ENCODE peak calls at places on chromosomes 1 and 21, in four cellular contexts. Y, H, L and A are unnamed samples.

GRCh38 chr1:113657126-113657525 is 102.2 kb downstream of the PHTF1 start:
- DNase-seq in Y (no peak), H (no peak), L (no peak), A (no peak)

GRCh38 chr1:63643926-63644325 is 50.7 kb downstream of the PGM1 start:
- DNase-seq in Y (no peak), H (no peak), L (no peak), A (peak)

GRCh38 chr1:98084188-98084587 is 163.4 kb upstream of the DPYD start:
- DNase-seq in Y (no peak), H (no peak), L (no peak), A (no peak)

GRCh38 chr21:31252091-31252490 is 92.0 kb downstream of the TIAM1 start:
- DNase-seq in Y (no peak), H (no peak), L (no peak), A (no peak)

GRCh38 chr1:240027059-240027462 is 64.6 kb upstream of the FMN2 start:
- DNase-seq in Y (peak), H (no peak), L (no peak), A (peak)

GRCh38 chr1:99590578-99591209 is 55.2 kb upstream of the PALMD start:
- DNase-seq in Y (peak), H (peak), L (peak), A (no peak)

GRCh38 chr1:75503221-75503974 is 107.5 kb downstream of the SLC44A5 start:
- DNase-seq in Y (no peak), H (no peak), L (no peak), A (no peak)

GRCh38 chr1:171740356-171740863 is 1.5 kb downstream of the VAMP4 start:
- DNase-seq in Y (no peak), H (no peak), L (no peak), A (no peak)

GRCh38 chr21:21025742-21026141 is 27.5 kb downstream of the NCAM2 start:
- DNase-seq in Y (no peak), H (no peak), L (no peak), A (no peak)

GRCh38 chr1:32998009-32998555 is 33.5 kb upstream of the RNF19B start:
- DNase-seq in Y (no peak), H (no peak), L (no peak), A (peak)

GRCh38 chr1:145972580-145972979 is 8.1 kb downstream of the POLR3GL start:
- DNase-seq in Y (no peak), H (no peak), L (no peak), A (no peak)

GRCh38 chr1:68049941-68050878 is at the start of gene DIRAS3:
- DNase-seq in Y (peak), H (no peak), L (no peak), A (peak)

GRCh38 chr1:112793631-112794565 is 78.8 kb upstream of the PPM1J start:
- DNase-seq in Y (peak), H (no peak), L (no peak), A (no peak)

GRCh38 chr1:50846224-50846839 is 113.7 kb downstream of the FAF1 start:
- DNase-seq in Y (no peak), H (no peak), L (no peak), A (no peak)

GRCh38 chr1:90835661-90836344 is 118.7 kb upstream of the BARHL2 start:
- DNase-seq in Y (no peak), H (no peak), L (no peak), A (no peak)
- H3K4me3 ChIP-seq in Y (peak), H (no peak), L (no peak), A (no peak)

GRCh38 chr1:24481843-24482610 is 20.6 kb upstream of the RCAN3 start:
- DNase-seq in Y (no peak), H (no peak), L (no peak), A (peak)
- H3K4me3 ChIP-seq in Y (no peak), H (no peak), L (no peak), A (no peak)

DNA sequence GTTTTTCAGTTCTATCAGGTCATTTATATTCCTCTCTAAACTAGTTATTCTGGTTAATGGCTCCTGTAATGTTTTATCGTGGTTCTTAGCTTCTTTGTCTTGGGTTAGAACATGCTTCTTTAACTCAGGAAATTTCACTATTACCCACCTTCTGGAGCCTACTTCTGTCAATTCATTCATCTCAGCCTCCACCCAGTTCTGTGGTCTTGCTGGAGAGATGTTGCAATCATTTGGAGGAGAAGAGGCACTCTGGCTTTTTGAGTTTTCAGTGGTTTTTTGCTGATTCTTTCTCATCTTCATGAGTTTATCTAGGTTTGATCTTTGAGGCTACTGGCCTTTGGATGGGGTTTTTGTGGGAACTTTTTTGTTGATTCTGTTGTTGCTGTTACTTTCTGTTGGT is 213.0 kb downstream of the BRINP2 start:
- DNase-seq in Y (peak), H (no peak), L (no peak), A (no peak)
- H3K4me3 ChIP-seq in Y (no peak), H (no peak), L (no peak), A (no peak)

GRCh38 chr1:227532019-227532619 is 31.2 kb upstream of the ZNF678 start:
- DNase-seq in Y (no peak), H (no peak), L (no peak), A (no peak)
- H3K4me3 ChIP-seq in Y (no peak), H (no peak), L (no peak), A (no peak)

GRCh38 chr1:198908995-198909394 is 270.2 kb downstream of the PTPRC start:
- DNase-seq in Y (no peak), H (no peak), L (peak), A (no peak)

GRCh38 chr1:198906739-198907422 is 268.0 kb downstream of the PTPRC start:
- DNase-seq in Y (no peak), H (no peak), L (no peak), A (no peak)

GRCh38 chr1:198904356-198904755 is 265.5 kb downstream of the PTPRC start:
- DNase-seq in Y (peak), H (no peak), L (no peak), A (no peak)

GRCh38 chr1:198909973-198910372 is 271.1 kb downstream of the PTPRC start:
- DNase-seq in Y (peak), H (no peak), L (peak), A (no peak)

GRCh38 chr1:198907423-198907746 is 268.5 kb downstream of the PTPRC start:
- DNase-seq in Y (no peak), H (no peak), L (no peak), A (no peak)
- H3K4me3 ChIP-seq in Y (no peak), H (no peak), L (no peak), A (no peak)